ENCODE peak calls at places on chromosomes 6 and 20, in five cellular contexts. W is activated CD8-positive, alpha-beta T cell treated with anti-CD3 and anti-CD28 coated beads for 36 hours; L is non-pigmented ciliary epithelial cell; A is stimulated activated CD8-positive, alpha-beta memory T cell treated with anti-CD3 and anti-CD28 coated beads, Interleukin-12 subunit alpha, Interleukin-12 subunit beta, amount 100 ng/mL, for 1 hour; V is GM03348. O is an unnamed sample.

GRCh38 chr6:168123165-168123911 is 44.3 kb upstream of the FRMD1 start:
- DNase-seq in A (no peak), L (no peak), V (no peak), W (no peak), O (no peak)

GRCh38 chr6:1325471-1326309 is 13.8 kb downstream of the FOXQ1 start:
- DNase-seq in L (peak), V (peak), W (no peak), A (no peak), O (no peak)

GRCh38 chr6:64815718-64816117 is 891.3 kb downstream of the EYS start:
- DNase-seq in W (no peak), A (no peak), V (no peak), L (no peak), O (no peak)

GRCh38 chr6:3226422-3227362 is 761 bp downstream of the TUBB2B start:
- DNase-seq in L (no peak), V (no peak), W (peak), A (no peak), O (peak)

GRCh38 chr20:45981261-45981660 is 9.3 kb upstream of the ZNF335 start:
- DNase-seq in A (no peak), L (no peak), W (no peak), V (no peak), O (no peak)

GRCh38 chr20:13101701-13102100 is 92.9 kb downstream of the SPTLC3 start:
- DNase-seq in A (no peak), W (no peak), V (no peak), L (no peak), O (no peak)

GRCh38 chr6:136725124-136725523 is 67.2 kb downstream of the MAP3K5 start:
- DNase-seq in A (no peak), V (no peak), W (no peak), L (no peak), O (no peak)

GRCh38 chr20:10661261-10661660 is 12.5 kb downstream of the JAG1 start:
- DNase-seq in W (no peak), L (no peak), V (no peak), A (no peak), O (no peak)

GRCh38 chr6:71123051-71123450 is 165.6 kb upstream of the OGFRL1 start:
- DNase-seq in A (no peak), L (peak), V (no peak), W (no peak), O (no peak)

GRCh38 chr6:34053721-34054120 is 92.2 kb downstream of the GRM4 start:
- DNase-seq in W (no peak), V (no peak), L (no peak), A (no peak), O (peak)

GRCh38 chr6:43926644-43927524 is 156.9 kb downstream of the VEGFA start:
- DNase-seq in A (no peak), L (peak), V (peak), W (peak), O (peak)

GRCh38 chr6:124622351-124622750 is 339.9 kb upstream of the RNF217 start:
- DNase-seq in V (no peak), L (no peak), W (no peak), A (no peak), O (no peak)

GRCh38 chr6:7172605-7173185 is 64.9 kb downstream of the RREB1 start:
- DNase-seq in A (no peak), L (no peak), V (peak), W (no peak), O (no peak)

GRCh38 chr20:3890999-3891929 is 2.1 kb downstream of the PANK2 start:
- DNase-seq in A (no peak), L (no peak), W (no peak), V (no peak), O (peak)

GRCh38 chr6:2580996-2581395 is 169.7 kb downstream of the MYLK4 start:
- DNase-seq in A (no peak), W (no peak), V (no peak), L (no peak), O (no peak)

GRCh38 chr6:95795927-95796326 is 218.6 kb downstream of the MANEA start:
- DNase-seq in L (no peak), A (no peak), V (no peak), W (no peak), O (no peak)

GRCh38 chr6:71499667-71500066 is 211.1 kb downstream of the OGFRL1 start:
- DNase-seq in V (no peak), L (no peak), W (no peak), A (no peak), O (no peak)

GRCh38 chr20:52060794-52061714 is 130.5 kb downstream of the ZFP64 start:
- DNase-seq in W (no peak), A (no peak), V (peak), L (no peak), O (peak)

GRCh38 chr20:973785-974194 is 28.3 kb downstream of the RSPO4 start:
- DNase-seq in A (no peak), W (peak), L (no peak), V (peak), O (peak)

GRCh38 chr6:78670802-78671201 is 196.5 kb upstream of the IRAK1BP1 start:
- DNase-seq in L (no peak), W (no peak), A (no peak), V (no peak), O (no peak)

GRCh38 chr6:39897699-39898098 is 36.6 kb downstream of the MOCS1 start:
- DNase-seq in W (no peak), A (no peak), V (no peak), L (no peak), O (no peak)

GRCh38 chr20:16752901-16753300 is 4.7 kb downstream of the OTOR start:
- DNase-seq in A (no peak), L (no peak), W (no peak), V (no peak), O (no peak)

GRCh38 chr6:24933868-24934401 is 1.8 kb downstream of the RIPOR2 start:
- DNase-seq in W (peak), A (no peak), V (no peak), L (no peak), O (peak)

GRCh38 chr6:111750753-111751684 is 122.2 kb downstream of the FYN start:
- DNase-seq in W (peak), A (no peak), L (no peak), V (no peak), O (no peak)

GRCh38 chr6:147222160-147222838 is 18.1 kb downstream of the STXBP5 start:
- DNase-seq in A (no peak), V (peak), L (no peak), W (no peak), O (peak)

O was measured in NCI-H69.